ENCODE peak calls at places on chromosomes 7 and 10, in eight cellular contexts. I, C, T, G, H, F, V and B are unnamed samples.

GRCh38 chr10:102559764-102560163 is 56.0 kb downstream of the SUFU start:
- DNase-seq in T (no peak), H (no peak), G (no peak), F (peak; percentile 1), V (no peak), I (no peak), C (no peak), B (no peak)

GRCh38 chr10:103507235-103508191 is 14.0 kb downstream of the NEURL1 start:
- DNase-seq in C (no peak), H (peak; percentile 77), T (no peak), G (no peak), I (no peak), V (no peak), F (peak; percentile 42), B (peak; percentile 13)

GRCh38 chr7:110601710-110602109 is 489.2 kb upstream of the LRRN3 start:
- DNase-seq in I (no peak), C (no peak), H (no peak), T (no peak), F (no peak), G (no peak), V (no peak), B (no peak)

GRCh38 chr7:47383696-47384445 is 198.0 kb downstream of the TNS3 start:
- DNase-seq in T (no peak), V (no peak), G (no peak), H (no peak), F (peak; percentile 23), C (no peak), I (no peak), B (no peak)

GRCh38 chr7:2985866-2986265 is 57.8 kb downstream of the CARD11 start:
- DNase-seq in C (no peak), H (no peak), F (peak; percentile 39), G (no peak), T (no peak), V (no peak), I (no peak), B (no peak)

GRCh38 chr10:72332423-72333110 is 22.2 kb downstream of the DNAJB12 start:
- DNase-seq in T (no peak), I (no peak), V (no peak), G (no peak), H (no peak), C (no peak), F (no peak), B (no peak)

GRCh38 chr7:36474283-36475010 is 84.8 kb downstream of the ANLN start:
- DNase-seq in H (no peak), F (no peak), C (no peak), G (no peak), T (no peak), I (peak; percentile 39), V (no peak), B (no peak)

GRCh38 chr7:13062596-13062995 is 375.2 kb downstream of the ARL4A start:
- DNase-seq in F (no peak), C (no peak), I (no peak), G (no peak), T (no peak), V (no peak), H (no peak), B (no peak)

GRCh38 chr7:27647052-27647451 is 15.6 kb downstream of the HIBADH start:
- DNase-seq in G (no peak), F (no peak), V (peak; percentile 47), T (peak; percentile 61), H (no peak), C (no peak), I (peak; percentile 86), B (no peak)

GRCh38 chr7:116786791-116787443 is 75.5 kb upstream of the CAPZA2 start:
- DNase-seq in I (peak; percentile 41), T (peak; percentile 51), F (no peak), H (peak; percentile 92), V (no peak), G (no peak), C (no peak), B (no peak)

GRCh38 chr7:150338166-150338829 is 3.1 kb downstream of the RARRES2 start:
- DNase-seq in F (no peak), H (no peak), T (no peak), C (no peak), V (no peak), I (no peak), G (no peak), B (no peak)
- H3K27ac ChIP-seq in F (no peak overlapping the region), H (no peak overlapping the region), T (no peak overlapping the region), C (no peak overlapping the region), V (no peak overlapping the region), I (no peak overlapping the region), G (peak overlapping the region; percentile 96), B (no peak overlapping the region)

GRCh38 chr7:157408258-157409101 is 71.7 kb downstream of the DNAJB6 start:
- DNase-seq in T (no peak), F (peak; percentile 54), C (peak; percentile 53), V (no peak), G (no peak), I (no peak), H (no peak), B (no peak)

GRCh38 chr7:157406971-157407370 is 70.2 kb downstream of the DNAJB6 start:
- DNase-seq in H (no peak), F (peak; percentile 53), C (peak; percentile 70), T (no peak), G (no peak), V (no peak), I (no peak), B (no peak)

GRCh38 chr7:157409149-157409752 is 72.4 kb downstream of the DNAJB6 start:
- DNase-seq in I (no peak), T (no peak), V (no peak), H (no peak), C (peak; percentile 70), F (no peak), G (no peak), B (no peak)

GRCh38 chr7:157405914-157406810 is 69.4 kb downstream of the DNAJB6 start:
- DNase-seq in I (no peak), H (no peak), T (peak; percentile 50), C (peak; percentile 58), V (no peak), F (peak; percentile 48), G (no peak), B (peak; percentile 79)

GRCh38 chr7:157407512-157408257 is 70.9 kb downstream of the DNAJB6 start:
- DNase-seq in F (peak; percentile 53), V (no peak), I (no peak), G (no peak), H (no peak), T (no peak), C (peak; percentile 62), B (no peak)
- H3K36me3 ChIP-seq in F (peaks cover 13% of the 10 kb centered on the region), V (no peaks in the 10 kb centered on the region), I (peaks cover 16% of the 10 kb centered on the region), G (no peaks in the 10 kb centered on the region), H (no peaks in the 10 kb centered on the region), T (no peaks in the 10 kb centered on the region), C (no peaks in the 10 kb centered on the region), B (no peaks in the 10 kb centered on the region)

GRCh38 chr7:129191272-129191671 is 2.8 kb downstream of the SMO start:
- DNase-seq in H (no peak), C (no peak), I (no peak), T (no peak), V (no peak), F (no peak), G (no peak), B (no peak)

GRCh38 chr7:129188372-129188891 is at the start of gene SMO:
- DNase-seq in C (peak; percentile 84), T (peak; percentile 60), V (no peak), H (no peak), I (no peak), F (no peak), G (peak; percentile 70), B (peak; percentile 68)

GRCh38 chr7:129188892-129189660 is 643 bp downstream of the SMO start:
- DNase-seq in V (no peak), F (no peak), H (no peak), C (no peak), I (no peak), T (peak; percentile 68), G (peak; percentile 27), B (no peak)

GRCh38 chr7:129187681-129188371 is 607 bp upstream of the SMO start:
- DNase-seq in F (no peak), T (no peak), H (no peak), I (no peak), G (no peak), C (no peak), V (no peak), B (no peak)

GRCh38 chr7:129189661-129190310 is 1.4 kb downstream of the SMO start:
- DNase-seq in V (no peak), H (no peak), C (no peak), I (no peak), F (no peak), G (no peak), T (peak; percentile 28), B (no peak)
- H3K4me3 ChIP-seq in V (peak overlapping the region; percentile 64), H (peak overlapping the region; percentile 53), C (peak overlapping the region; percentile 75), I (peak overlapping the region; percentile 67), F (peak overlapping the region; percentile 59), G (peak overlapping the region; percentile 78), T (peak overlapping the region; percentile 77), B (peak overlapping the region; percentile 73)

DNA sequence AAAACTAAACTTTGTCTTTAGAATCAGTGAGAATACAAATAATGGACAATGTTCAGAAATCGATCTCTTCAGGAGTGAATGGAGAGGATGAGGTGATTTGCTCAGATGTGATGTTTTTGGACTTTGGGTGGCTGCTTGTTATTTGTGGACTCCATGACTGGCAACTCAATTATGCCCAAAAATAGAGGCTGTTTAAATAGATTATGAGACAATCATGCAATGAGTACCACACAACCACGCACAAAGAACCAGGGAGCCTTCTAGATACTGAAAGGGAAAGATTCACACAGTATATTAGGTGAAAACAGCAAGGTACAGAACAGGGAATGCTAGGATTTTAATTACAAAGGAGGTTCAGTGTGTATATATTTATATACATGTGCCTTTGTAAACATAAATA is 141.3 kb upstream of the ANK3 start:
- DNase-seq in H (no peak), C (no peak), I (no peak), T (no peak), V (no peak), G (no peak), F (no peak), B (no peak)
- H3K27ac ChIP-seq in H (no peak overlapping the region), C (no peak overlapping the region), I (no peak overlapping the region), T (no peak overlapping the region), V (no peak overlapping the region), G (no peak overlapping the region), F (no peak overlapping the region), B (no peak overlapping the region)

DNA sequence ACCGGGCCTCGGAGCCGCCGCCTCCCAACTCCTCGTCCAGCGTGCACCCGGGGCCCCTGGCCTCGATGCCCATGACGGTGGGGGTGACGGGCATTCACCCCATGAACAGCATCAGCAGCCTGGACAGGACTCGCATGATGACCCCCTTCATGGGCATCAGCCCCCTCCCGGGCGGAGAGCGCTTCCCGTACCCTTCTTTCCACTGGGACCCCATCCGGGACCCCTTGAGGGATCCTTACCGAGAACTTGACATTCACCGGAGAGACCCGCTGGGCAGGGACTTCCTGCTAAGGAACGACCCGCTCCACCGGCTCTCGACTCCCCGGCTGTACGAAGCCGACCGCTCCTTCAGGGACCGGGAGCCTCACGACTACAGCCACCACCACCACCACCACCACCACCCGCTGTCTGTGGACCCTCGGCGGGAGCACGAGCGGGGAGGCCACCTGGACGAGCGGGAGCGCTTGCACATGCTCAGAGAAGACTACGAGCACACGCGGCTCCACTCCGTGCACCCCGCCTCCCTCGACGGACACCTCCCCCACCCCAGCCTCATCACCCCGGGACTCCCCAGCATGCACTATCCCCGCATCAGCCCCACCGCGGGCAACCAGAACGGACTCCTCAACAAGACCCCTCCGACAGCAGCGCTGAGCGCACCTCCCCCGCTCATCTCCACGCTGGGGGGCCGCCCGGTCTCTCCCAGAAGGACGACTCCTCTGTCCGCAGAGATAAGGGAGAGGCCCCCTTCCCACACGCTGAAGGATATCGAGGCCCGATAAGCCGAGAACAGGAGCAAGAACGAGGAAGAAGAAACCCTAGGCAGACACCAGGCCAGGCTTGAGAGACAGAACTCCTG is 341.5 kb upstream of the GALNT17 start:
- DNase-seq in V (no peak), F (no peak), G (no peak), H (no peak), I (no peak), T (no peak), C (peak; percentile 64), B (no peak)
- H3K36me3 ChIP-seq in V (no peaks in the 10 kb centered on the region), F (peaks cover 41% of the 10 kb centered on the region), G (no peaks in the 10 kb centered on the region), H (peaks cover 26% of the 10 kb centered on the region), I (peaks cover 8% of the 10 kb centered on the region), T (peaks cover 7% of the 10 kb centered on the region), C (no peaks in the 10 kb centered on the region), B (no peaks in the 10 kb centered on the region)